ENCODE peak calls at places on chromosomes 4 and X, in nine cellular contexts. J is upper lobe of left lung, F is AG10803, D is ELF-1, Z is fibroblast of the aortic adventitia, C is skeletal muscle cell, X is fibroblast of pulmonary artery, W is NCI-H2081, R is RPMI8226. H is an unnamed sample.

GRCh38 chrX:18970465-18970864 is 13.4 kb downstream of the PHKA2 start:
- DNase-seq in W (no peak), C (no peak), J (no peak), R (no peak), Z (no peak), F (no peak), X (no peak), D (no peak), H (no peak)

GRCh38 chr4:8428288-8429097 is 12.0 kb downstream of the ACOX3 start:
- DNase-seq in F (peak), W (peak), X (peak), Z (peak), J (peak), R (peak), C (peak), D (peak), H (peak)

GRCh38 chr4:187663076-187663475 is 332.5 kb upstream of the ZFP42 start:
- DNase-seq in R (no peak), Z (no peak), F (no peak), C (no peak), W (no peak), D (no peak), J (no peak), X (no peak), H (no peak)

GRCh38 chrX:17876135-17876534 is 15.0 kb upstream of the RAI2 start:
- DNase-seq in R (no peak), Z (no peak), F (no peak), W (no peak), D (peak), C (no peak), X (no peak), J (no peak), H (no peak)

GRCh38 chr4:183932576-183932975 is 27.5 kb downstream of the STOX2 start:
- DNase-seq in J (no peak), F (no peak), W (no peak), R (no peak), Z (no peak), C (no peak), D (no peak), X (no peak), H (no peak)

GRCh38 chr4:337143-337931 is at the start of gene ZNF141:
- DNase-seq in C (peak), Z (peak), D (peak), X (peak), R (peak), J (peak), F (peak), W (peak), H (peak)

GRCh38 chr4:88964450-88964849 is 92.5 kb downstream of the FAM13A start:
- DNase-seq in Z (no peak), W (no peak), J (no peak), D (no peak), C (no peak), X (peak), R (no peak), F (peak), H (no peak)

GRCh38 chr4:119851649-119852048 is 215.0 kb downstream of the MAD2L1 start:
- DNase-seq in F (no peak), X (no peak), C (no peak), Z (no peak), J (no peak), W (no peak), R (no peak), D (no peak), H (no peak)

GRCh38 chr4:98566491-98567008 is 91.9 kb downstream of the TSPAN5 start:
- DNase-seq in D (peak), Z (peak), C (peak), W (no peak), F (peak), J (no peak), X (peak), R (no peak), H (no peak)

GRCh38 chrX:36909584-36909983 is 98.6 kb upstream of the FAM47C start:
- DNase-seq in F (peak), C (no peak), Z (no peak), R (no peak), D (no peak), X (peak), W (no peak), J (no peak), H (no peak)

GRCh38 chr4:16867827-16868226 is 30.6 kb downstream of the LDB2 start:
- DNase-seq in Z (no peak), D (no peak), W (no peak), C (no peak), R (no peak), F (no peak), X (no peak), J (no peak), H (no peak)

GRCh38 chr4:165199286-165199685 is 8.1 kb upstream of the KLHL2 start:
- DNase-seq in C (no peak), D (no peak), W (no peak), X (no peak), R (no peak), Z (no peak), F (no peak), J (no peak), H (peak)

GRCh38 chr4:41256740-41257256 is at the start of gene UCHL1:
- DNase-seq in F (peak), Z (peak), C (peak), R (no peak), X (peak), J (peak), D (peak), W (peak), H (peak)

GRCh38 chrX:15947648-15948317 is 93.2 kb upstream of the AP1S2 start:
- DNase-seq in F (peak), W (no peak), C (peak), J (no peak), D (peak), R (no peak), X (peak), Z (peak), H (no peak)

GRCh38 chr4:4420421-4420820 is 33.5 kb downstream of the NSG1 start:
- DNase-seq in R (no peak), X (no peak), D (no peak), C (no peak), W (no peak), J (no peak), Z (no peak), F (no peak), H (no peak)

GRCh38 chr4:57462843-57463242 is 352.7 kb upstream of the IGFBP7 start:
- DNase-seq in Z (no peak), C (no peak), R (no peak), W (peak), F (no peak), D (no peak), X (no peak), J (no peak), H (no peak)

GRCh38 chr4:147787204-147787603 is 55.3 kb downstream of the ARHGAP10 start:
- DNase-seq in X (peak), R (no peak), F (peak), C (peak), W (no peak), J (no peak), Z (peak), D (no peak), H (no peak)

GRCh38 chr4:53863163-53863562 is 201.2 kb downstream of the CHIC2 start:
- DNase-seq in F (peak), D (no peak), R (no peak), C (no peak), X (peak), Z (peak), J (no peak), W (no peak), H (no peak)

GRCh38 chr4:188714907-188715306 is 575.7 kb downstream of the TRIML1 start:
- DNase-seq in J (no peak), X (peak), Z (no peak), W (no peak), F (peak), D (no peak), C (peak), R (no peak), H (no peak)

GRCh38 chr4:71689822-71690221 is 94.1 kb downstream of the GC start:
- DNase-seq in W (no peak), C (no peak), Z (no peak), R (no peak), F (peak), J (no peak), D (no peak), X (peak), H (no peak)

GRCh38 chr4:185969657-185970056 is 99.3 kb upstream of the TLR3 start:
- DNase-seq in C (no peak), R (no peak), J (no peak), F (no peak), D (no peak), X (no peak), W (no peak), Z (no peak), H (no peak)

GRCh38 chr4:17511041-17511949 is 595 bp downstream of the QDPR start:
- DNase-seq in C (no peak), W (peak), X (peak), Z (peak), F (peak), R (peak), D (peak), J (no peak), H (peak)